ENCODE peak calls at places on chromosome 9, in seven cellular contexts. J is brain microvascular endothelial cell; Z is prostate gland; B is CD8-positive, alpha-beta memory T cell; Y is astrocyte of the spinal cord; A is cardiac fibroblast; O is fibroblast of mammary gland. D is an unnamed sample.
A peak's percentile ranks its signal among the peaks of the same experiment; 100 is the strongest.

GRCh38 chr9:21994526-21994995 is at the start of gene CDKN2B-AS1:
- DNase-seq in J (peak; percentile 60), A (peak; percentile 77), B (peak; percentile 47), O (peak; percentile 72), Z (no peak), Y (peak; percentile 83), D (peak; percentile 87)

GRCh38 chr9:34607331-34607730 is 4.6 kb downstream of the RPP25L start:
- DNase-seq in Y (no peak), Z (no peak), J (no peak), A (no peak), O (no peak), B (no peak), D (no peak)

GRCh38 chr9:12878342-12878978 is 103.6 kb downstream of the LURAP1L start:
- DNase-seq in B (no peak), Z (no peak), O (peak; percentile 55), J (no peak), Y (peak; percentile 37), A (no peak), D (peak; percentile 32)

GRCh38 chr9:91192379-91192775 is 169.3 kb downstream of the AUH start:
- DNase-seq in O (peak; percentile 35), B (no peak), Z (no peak), J (no peak), Y (no peak), A (peak; percentile 57), D (no peak)

GRCh38 chr9:124505006-124505900 is 1.9 kb downstream of the NR5A1 start:
- DNase-seq in A (no peak), O (no peak), J (no peak), B (no peak), Y (no peak), Z (no peak), D (no peak)

GRCh38 chr9:37967272-37967581 is 63.3 kb upstream of the SLC25A51 start:
- DNase-seq in J (no peak), Z (no peak), B (no peak), A (no peak), O (peak; percentile 10), Y (no peak), D (no peak)

GRCh38 chr9:96166981-96167380 is 135.0 kb downstream of the HSD17B3 start:
- DNase-seq in J (no peak), Z (no peak), O (no peak), A (no peak), B (no peak), Y (no peak), D (no peak)

GRCh38 chr9:38066907-38067610 is 2.0 kb downstream of the SHB start:
- DNase-seq in A (peak; percentile 51), B (peak; percentile 3), O (no peak), J (no peak), Z (peak; percentile 72), Y (peak; percentile 38), D (peak; percentile 73)

GRCh38 chr9:27054841-27055240 is 49.4 kb upstream of the LRRC19 start:
- DNase-seq in B (no peak), J (no peak), Z (no peak), Y (no peak), O (no peak), A (no peak), D (no peak)

GRCh38 chr9:34500623-34501267 is 22.0 kb downstream of the ENHO start:
- DNase-seq in Y (peak; percentile 19), J (peak; percentile 28), O (peak; percentile 42), B (peak; percentile 61), Z (peak; percentile 51), A (peak; percentile 47), D (peak; percentile 65)

GRCh38 chr9:4690144-4690543 is 10.8 kb downstream of the CDC37L1 start:
- DNase-seq in A (no peak), Y (no peak), B (no peak), Z (no peak), O (no peak), J (no peak), D (no peak)
- H3K4me3 ChIP-seq in A (no peak overlapping the region), Y (no peak overlapping the region), B (no peak overlapping the region), Z (no peak overlapping the region), O (no peak overlapping the region), J (no peak overlapping the region), D (no peak overlapping the region)

DNA sequence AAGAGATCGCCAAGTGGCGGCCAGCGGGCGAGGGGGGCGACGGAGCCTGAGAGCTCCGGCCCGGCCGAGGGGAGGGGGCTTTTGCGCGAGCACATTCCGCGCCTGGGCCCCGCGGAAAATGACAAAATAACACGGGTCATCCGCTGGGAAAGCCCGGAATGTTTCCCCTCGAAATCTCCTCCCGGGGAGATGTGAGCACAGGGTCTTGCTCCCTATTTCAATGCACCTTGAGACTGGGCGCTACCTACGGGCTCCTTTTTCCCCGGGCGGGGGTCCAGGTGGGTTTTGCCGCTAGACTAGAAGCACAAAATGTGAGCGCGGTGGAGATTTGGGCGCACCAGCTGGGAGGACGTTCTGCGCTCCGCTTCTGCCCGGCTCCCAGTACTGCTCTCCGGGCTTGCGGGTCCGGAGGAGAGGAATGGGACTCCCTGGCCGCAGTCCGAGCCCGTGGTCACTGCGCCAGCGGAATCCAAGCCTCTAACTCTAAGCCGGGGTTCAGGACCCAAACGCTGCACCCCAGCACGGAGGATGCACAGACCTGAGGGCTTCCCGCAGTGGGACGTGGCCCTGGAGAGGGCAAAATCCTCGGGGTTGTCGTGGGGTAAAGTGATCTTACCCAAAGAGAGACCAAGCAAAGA is 2.8 kb upstream of the PRDM12 start:
- DNase-seq in Z (no peak), O (no peak), J (no peak), A (no peak), Y (no peak), B (no peak), D (no peak)
- H3K4me3 ChIP-seq in Z (no peak overlapping the region), O (no peak overlapping the region), J (no peak overlapping the region), A (no peak overlapping the region), Y (no peak overlapping the region), B (no peak overlapping the region), D (no peak overlapping the region)

DNA sequence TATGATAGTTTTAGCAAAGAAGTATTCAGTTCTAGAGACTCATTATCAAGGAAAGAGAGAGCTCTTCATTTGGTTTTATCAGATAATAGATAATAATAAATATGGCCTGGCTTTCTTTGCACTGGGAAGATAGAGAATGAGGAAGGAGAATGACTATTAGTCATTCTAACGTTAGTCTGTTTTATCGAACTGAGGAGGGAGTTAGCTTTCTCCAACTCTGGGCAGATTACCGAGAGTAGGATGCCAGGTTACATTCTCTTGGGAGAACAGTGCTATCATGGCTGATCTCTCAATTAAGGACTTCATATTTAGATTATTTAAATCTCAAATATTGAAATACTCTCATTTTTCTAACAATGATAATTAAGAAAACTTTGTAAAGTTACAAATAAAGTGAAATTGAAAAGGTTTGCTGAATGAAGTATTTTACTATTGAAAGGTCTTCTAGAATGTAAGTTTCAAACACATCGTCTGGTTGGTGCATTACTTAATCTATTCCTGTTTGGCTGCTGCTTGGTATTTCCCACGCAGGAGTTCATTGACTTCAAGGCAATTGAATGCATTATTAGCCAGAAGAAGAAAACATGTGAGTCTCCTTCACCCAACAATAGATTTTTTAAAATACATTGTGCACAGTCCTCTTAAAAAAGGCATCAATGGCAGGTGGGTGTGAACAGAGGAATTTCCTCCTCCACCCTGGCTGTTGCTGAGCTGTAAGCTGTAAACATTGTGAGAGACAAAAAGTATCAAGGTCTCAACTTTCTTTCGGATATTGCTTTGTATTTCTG is 140.8 kb downstream of the C9orf152 start:
- DNase-seq in O (peak; percentile 59), B (no peak), Y (no peak), A (peak; percentile 66), Z (no peak), J (no peak), D (no peak)
- H3K4me3 ChIP-seq in O (no peak overlapping the region), B (no peak overlapping the region), Y (no peak overlapping the region), A (no peak overlapping the region), Z (no peak overlapping the region), J (no peak overlapping the region), D (no peak overlapping the region)

GRCh38 chr9:2199999-2200796 is 185.1 kb downstream of the SMARCA2 start:
- DNase-seq in Z (no peak), Y (no peak), B (no peak), J (no peak), O (no peak), A (no peak), D (no peak)
- H3K4me3 ChIP-seq in Z (no peak overlapping the region), Y (no peak overlapping the region), B (no peak overlapping the region), J (no peak overlapping the region), O (no peak overlapping the region), A (no peak overlapping the region), D (no peak overlapping the region)

D was measured in foreskin fibroblast.